ENCODE peak calls at places on chromosomes 16 and 17, in seven cellular contexts. G is WERI-Rb-1, Q is endothelial cell, E is fibroblast of mammary gland, A is thoracic aorta, C is mesothelial cell of epicardium, W is progenitor cell of endocrine pancreas. U is an unnamed sample.

GRCh38 chr17:48612854-48613691 is 2.0 kb downstream of the HOXB8 start:
- DNase-seq in A (no peak), W (no peak), E (no peak), C (peak), G (peak), Q (no peak), U (peak)

GRCh38 chr16:3961449-3961849 is 80.9 kb upstream of the CREBBP start:
- DNase-seq in Q (no peak), E (peak), C (no peak), G (no peak), W (no peak), A (no peak), U (no peak)

GRCh38 chr17:43445009-43445589 is 38.7 kb upstream of the DHX8 start:
- DNase-seq in G (no peak), A (no peak), Q (no peak), C (no peak), W (no peak), E (no peak), U (no peak)

GRCh38 chr17:48626470-48627241 is 498 bp upstream of the HOXB9 start:
- DNase-seq in C (peak), E (peak), A (no peak), Q (no peak), W (no peak), G (no peak), U (no peak)

GRCh38 chr16:82187829-82188228 is 17.8 kb upstream of the MPHOSPH6 start:
- DNase-seq in Q (no peak), W (no peak), A (no peak), G (no peak), C (no peak), E (no peak), U (no peak)

GRCh38 chr17:45292696-45293412 is 24.0 kb downstream of the MAP3K14 start:
- DNase-seq in Q (no peak), C (no peak), G (no peak), W (no peak), E (no peak), A (no peak), U (no peak)

GRCh38 chr17:68621065-68621464 is 19.9 kb upstream of the FAM20A start:
- DNase-seq in G (no peak), C (no peak), Q (no peak), A (no peak), W (no peak), E (no peak), U (no peak)

GRCh38 chr17:38464723-38465419 is 36.6 kb downstream of the ARHGAP23 start:
- DNase-seq in C (peak), E (peak), G (no peak), W (no peak), A (no peak), Q (no peak), U (no peak)

GRCh38 chr16:57567691-57568090 is 25.2 kb downstream of the ADGRG5 start:
- DNase-seq in Q (no peak), E (no peak), A (no peak), W (no peak), C (no peak), G (no peak), U (no peak)

GRCh38 chr16:84196101-84196500 is 5.1 kb downstream of the ADAD2 start:
- DNase-seq in W (no peak), E (no peak), A (no peak), Q (no peak), G (no peak), C (no peak), U (no peak)

GRCh38 chr17:56110463-56111138 is 42.7 kb upstream of the ANKFN1 start:
- DNase-seq in E (no peak), A (no peak), W (no peak), G (no peak), Q (no peak), C (no peak), U (no peak)

DNA sequence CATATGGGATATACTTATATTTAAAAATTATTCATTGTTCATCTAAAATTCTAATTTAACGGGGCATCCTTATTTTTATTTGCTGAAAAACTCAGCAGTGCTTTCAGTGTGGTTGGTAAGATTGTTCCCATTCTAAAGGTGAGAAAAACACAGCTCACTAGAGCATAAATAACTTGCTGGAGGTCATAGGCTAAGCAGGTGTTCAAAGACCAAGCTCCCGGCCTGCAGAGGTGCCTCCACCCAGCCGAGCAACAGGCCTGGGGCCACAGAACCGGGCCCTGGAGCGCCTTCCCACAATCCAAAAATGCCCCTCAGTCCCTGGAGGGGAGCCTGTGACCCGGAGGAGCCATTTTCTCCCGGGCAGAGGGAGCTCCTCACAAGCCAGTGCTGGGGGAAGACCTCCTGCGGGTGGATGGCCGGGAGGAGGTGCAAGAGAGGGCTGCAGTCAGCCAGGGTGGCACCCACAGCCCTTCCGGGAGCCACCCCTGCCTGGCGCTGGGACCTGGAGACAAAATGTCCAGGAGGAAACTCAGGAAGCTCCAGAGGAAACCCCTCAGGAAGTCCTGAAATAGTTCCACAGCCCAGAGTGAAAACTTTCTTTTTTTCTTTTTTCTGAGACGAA is 14.7 kb downstream of the ABR start:
- DNase-seq in C (no peak), G (no peak), A (no peak), W (no peak), E (no peak), Q (peak), U (no peak)
- TF ChIP-seq CTCF in C (no peak), G (no peak), A (no peak), W (no peak), E (no peak), Q (no peak), U (no peak)

GRCh38 chr16:822909-823297 is 22.4 kb upstream of the GNG13 start:
- DNase-seq in C (no peak), E (no peak), G (no peak), W (no peak), Q (no peak), A (no peak), U (no peak)

GRCh38 chr16:821751-822150 is 21.2 kb upstream of the GNG13 start:
- DNase-seq in W (no peak), C (no peak), E (no peak), G (no peak), A (no peak), Q (no peak), U (no peak)

GRCh38 chr16:820730-821129 is 20.2 kb upstream of the GNG13 start:
- DNase-seq in C (no peak), W (no peak), A (no peak), Q (no peak), E (no peak), G (no peak), U (no peak)

GRCh38 chr16:824194-824593 is 23.7 kb upstream of the GNG13 start:
- DNase-seq in Q (no peak), G (no peak), W (no peak), C (no peak), A (no peak), E (no peak), U (no peak)

DNA sequence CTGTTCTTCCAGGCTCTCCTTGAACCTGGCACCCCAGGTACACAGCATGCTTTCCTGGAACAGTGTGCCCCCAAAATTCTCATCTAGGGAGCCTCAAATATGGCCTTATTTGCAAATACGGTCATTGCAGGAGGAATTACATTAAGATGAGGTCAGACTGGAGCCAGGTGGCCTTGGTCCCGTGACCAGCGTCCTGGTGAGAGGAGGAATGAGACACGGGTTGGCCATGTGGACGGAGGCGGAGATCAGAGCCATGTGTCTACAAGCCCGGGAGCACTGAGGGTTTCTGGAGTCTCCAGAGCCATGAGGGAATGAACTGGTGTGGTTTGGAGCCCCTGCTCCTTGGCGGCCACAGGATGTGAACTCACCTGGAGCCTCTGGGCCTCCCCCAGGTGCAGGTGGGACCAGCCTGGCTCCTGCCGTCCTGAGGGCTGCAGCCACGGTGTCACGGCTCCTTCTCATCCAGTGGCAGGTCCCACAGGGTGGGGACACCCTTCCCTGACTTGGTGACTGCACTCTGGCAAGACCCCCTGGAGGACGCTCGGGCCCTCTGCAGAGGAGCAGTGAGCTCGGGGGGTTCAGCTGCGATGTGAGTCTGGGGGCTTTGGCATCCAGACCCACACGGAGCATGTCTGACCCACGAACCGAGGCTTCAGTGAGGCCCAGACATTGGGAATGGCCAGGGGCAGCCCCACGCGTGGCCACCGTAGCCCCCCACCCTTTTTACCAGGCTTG is 21.8 kb upstream of the GNG13 start:
- DNase-seq in W (no peak), Q (no peak), E (no peak), G (no peak), A (no peak), C (no peak), U (no peak)
- TF ChIP-seq CTCF in W (no peak), Q (no peak), E (no peak), G (no peak), A (no peak), C (no peak), U (no peak)

GRCh38 chr17:4594406-4595349 is 10.3 kb downstream of the SMTNL2 start:
- DNase-seq in Q (peak), E (no peak), W (peak), C (no peak), A (no peak), G (no peak), U (no peak)
- TF ChIP-seq CTCF in Q (peak), E (no peak), W (peak), C (peak), A (no peak), G (no peak), U (no peak)

DNA sequence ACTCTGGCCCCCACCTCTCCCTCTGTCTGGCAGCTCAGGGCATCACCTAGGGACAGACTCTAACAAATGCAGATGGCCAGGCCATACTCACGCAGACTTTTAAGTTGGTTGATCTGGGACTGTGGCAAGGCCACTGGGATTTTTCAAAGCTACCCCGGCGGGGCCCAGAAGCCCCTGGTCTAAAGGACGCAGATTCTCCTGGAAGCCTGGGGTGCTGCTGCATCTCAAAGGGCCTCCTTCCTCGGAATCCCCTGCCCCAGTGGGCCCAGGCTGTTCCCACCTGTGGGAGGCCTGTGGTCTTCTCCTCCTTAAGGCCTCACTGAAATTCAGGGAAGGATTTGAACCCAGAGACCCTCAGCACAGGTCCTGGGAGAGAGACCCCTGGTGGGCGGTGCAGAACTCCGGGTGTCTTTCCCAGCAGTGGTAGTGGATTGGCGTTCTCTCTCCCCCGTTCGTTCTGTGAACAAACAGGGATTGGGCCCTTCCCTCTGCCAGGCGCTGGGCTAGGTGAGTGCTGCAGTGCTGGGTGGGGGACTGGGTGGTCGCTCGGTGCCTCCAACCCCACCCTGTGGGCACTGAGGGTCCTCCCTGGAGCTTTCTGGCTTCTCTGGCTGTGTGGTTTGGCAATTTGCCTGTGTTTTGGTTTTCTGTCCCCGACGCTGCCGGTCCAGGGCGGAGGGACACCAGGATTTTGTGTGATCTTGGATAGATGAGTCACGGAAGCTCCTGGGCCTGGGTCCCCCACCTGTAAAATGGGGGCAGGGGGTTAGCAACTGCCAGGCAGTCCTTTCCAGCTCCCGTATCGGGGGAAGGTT is 160.6 kb upstream of the GSE1 start:
- DNase-seq in W (no peak), G (no peak), Q (no peak), A (no peak), C (no peak), E (no peak), U (no peak)
- TF ChIP-seq CTCF in W (no peak), G (peak), Q (no peak), A (no peak), C (no peak), E (no peak), U (no peak)

DNA sequence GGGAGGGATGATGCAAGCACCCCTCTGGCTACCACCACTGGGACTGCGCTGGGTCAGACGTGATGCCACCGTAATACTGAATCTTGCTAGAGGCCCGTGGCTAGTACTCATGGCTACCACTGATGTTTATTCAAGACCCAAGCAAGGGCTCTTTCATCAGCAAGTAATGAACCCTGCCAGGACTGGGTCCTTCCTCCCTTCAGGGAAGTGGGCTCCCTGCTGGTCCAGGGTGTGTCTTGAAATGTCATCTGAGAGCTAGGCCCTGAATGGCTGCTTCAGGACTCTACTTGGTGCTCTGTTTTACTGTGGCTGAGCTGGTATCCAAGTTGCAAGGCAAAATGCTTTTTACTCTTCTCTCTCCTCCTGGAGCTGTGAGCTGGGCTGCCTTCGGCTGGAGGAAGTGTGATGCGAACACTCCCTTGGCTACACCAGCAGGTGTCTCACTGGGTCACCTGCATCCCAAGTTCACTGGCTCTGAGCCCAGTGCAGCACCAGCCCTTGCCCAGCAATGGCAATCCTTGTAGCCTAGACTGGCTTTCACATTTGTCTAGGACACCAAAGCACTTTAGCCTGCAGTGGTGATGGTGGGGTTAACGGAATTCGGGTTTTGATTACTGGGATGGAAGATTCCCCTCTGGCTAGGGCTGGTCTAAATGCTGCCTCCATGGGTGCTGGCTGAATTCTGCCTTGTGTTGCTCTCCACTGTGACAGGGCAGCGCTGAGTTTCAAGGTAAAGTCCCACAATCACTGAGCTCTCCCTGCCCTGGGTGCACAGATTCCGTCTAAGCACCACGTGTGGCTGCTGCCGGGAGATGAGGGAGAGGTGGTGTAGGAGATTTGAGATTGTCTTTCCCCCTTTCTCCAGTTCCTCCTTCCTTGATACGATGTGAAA is 98.6 kb downstream of the USP22 start:
- DNase-seq in C (no peak), W (peak), A (no peak), Q (peak), G (peak), E (no peak), U (no peak)
- TF ChIP-seq CTCF in C (no peak), W (peak), A (no peak), Q (peak), G (peak), E (no peak), U (no peak)

DNA sequence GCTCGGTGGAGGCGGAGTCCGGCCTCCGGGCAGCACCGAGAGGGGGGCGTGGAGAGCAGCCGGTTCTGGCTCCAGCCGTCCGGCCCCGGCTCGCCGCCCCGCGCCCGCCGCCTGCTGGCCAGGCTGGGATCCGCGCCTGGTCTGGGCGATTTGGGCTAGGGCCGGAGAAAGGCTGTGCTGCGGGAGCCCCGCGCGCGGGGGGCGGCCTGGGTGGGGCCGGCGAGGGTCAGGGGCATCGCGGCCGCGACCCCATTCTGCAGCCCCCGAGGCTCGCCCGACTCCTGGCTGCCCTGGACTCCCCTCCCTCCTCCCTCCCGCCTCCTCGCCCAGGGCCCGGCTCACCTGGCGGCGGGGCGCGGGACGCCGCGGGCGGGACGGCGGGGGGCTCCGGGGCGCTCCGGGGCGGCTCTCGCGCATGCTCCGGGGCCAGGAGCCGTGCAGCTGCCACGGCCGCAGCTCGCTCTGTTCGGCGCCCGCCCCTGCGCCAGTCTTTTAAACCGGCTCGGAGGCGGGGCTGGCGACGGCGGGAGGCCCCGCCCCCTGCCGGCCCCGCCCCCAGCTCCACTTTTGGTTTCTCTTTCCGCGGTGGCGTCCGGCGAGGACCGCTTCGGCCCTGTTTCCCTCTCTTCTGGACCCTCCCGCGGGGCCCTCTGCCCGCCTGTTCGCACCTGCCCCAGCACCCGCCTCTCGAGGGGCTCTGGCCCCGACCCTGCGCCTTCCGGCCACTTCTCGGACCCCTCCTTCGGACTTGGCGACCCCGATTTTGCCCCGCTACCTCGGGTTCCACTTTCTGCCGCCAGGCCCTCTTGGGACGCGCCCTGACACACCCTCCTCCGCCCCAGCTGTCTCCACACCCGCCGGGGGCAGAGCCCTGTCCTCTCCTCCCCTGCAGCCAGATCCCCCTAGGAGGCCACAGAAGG is at the start of gene SOCS1:
- DNase-seq in E (peak), A (no peak), Q (peak), G (peak), W (peak), C (peak), U (peak)
- TF ChIP-seq CTCF in E (peak), A (peak), Q (peak), G (peak), W (peak), C (peak), U (peak)

DNA sequence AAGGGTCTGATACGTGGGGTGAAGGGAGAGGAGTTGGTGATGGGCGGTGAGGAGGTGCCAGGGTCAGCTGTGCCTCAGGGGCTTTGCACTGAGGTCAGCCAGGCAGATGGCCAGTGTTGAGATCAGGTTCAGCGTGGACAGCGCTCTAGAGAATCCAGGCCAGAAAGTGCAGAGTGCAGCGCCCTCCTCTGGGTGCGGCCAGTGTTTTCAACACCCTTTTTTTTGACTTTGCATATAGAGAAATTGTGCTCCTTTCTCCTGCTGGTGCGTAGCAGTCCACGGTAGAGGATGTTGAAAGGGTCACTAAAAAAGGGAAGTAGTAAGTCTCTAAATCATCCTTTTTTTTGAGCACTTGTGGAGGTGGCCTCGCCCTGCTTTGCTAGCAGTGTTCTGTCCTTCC is 53.9 kb downstream of the BANP start:
- DNase-seq in E (peak), A (no peak), C (no peak), Q (peak), G (no peak), W (no peak), U (peak)
- TF ChIP-seq CTCF in E (peak), A (no peak), C (no peak), Q (peak), G (peak), W (peak), U (no peak)

GRCh38 chr16:66551362-66551761 is 1.0 kb upstream of the CKLF start:
- DNase-seq in G (peak), C (no peak), Q (peak), E (peak), W (no peak), A (no peak), U (peak)
- TF ChIP-seq CTCF in G (peak), C (no peak), Q (peak), E (peak), W (peak), A (no peak), U (no peak)